ENCODE peak calls at places on chromosomes 7 and 10, in five cellular contexts. Y is NT2/D1, W is H1, O is HepG2, R is GM12878. K is an unnamed sample.

GRCh38 chr7:129376076-129376777 is 58.0 kb upstream of the STRIP2 start:
- DNase-seq in O (peak), Y (no peak), R (no peak), W (no peak), K (peak)

GRCh38 chr10:2791774-2792443 is 275.4 kb upstream of the PFKP start:
- DNase-seq in W (no peak), R (peak), O (no peak), Y (no peak), K (no peak)

GRCh38 chr7:64990216-64990615 is 620 bp downstream of the ZNF117 start:
- DNase-seq in Y (no peak), O (no peak), R (no peak), W (no peak), K (no peak)

GRCh38 chr10:33412261-33413092 is 78.0 kb upstream of the NRP1 start:
- DNase-seq in W (no peak), Y (no peak), R (no peak), O (no peak), K (no peak)

GRCh38 chr10:114017266-114017665 is 26.4 kb upstream of the ADRB1 start:
- DNase-seq in W (no peak), R (no peak), O (no peak), Y (no peak), K (no peak)

GRCh38 chr7:99731638-99732374 is 3.2 kb downstream of the CYP3A7 start:
- DNase-seq in W (no peak), Y (no peak), R (no peak), O (no peak), K (no peak)

GRCh38 chr7:69996132-69996531 is 397.9 kb downstream of the AUTS2 start:
- DNase-seq in Y (no peak), W (no peak), O (no peak), R (no peak), K (no peak)

GRCh38 chr10:103120977-103121735 is 71.9 kb downstream of the NT5C2 start:
- DNase-seq in W (no peak), R (no peak), Y (no peak), O (peak), K (no peak)

GRCh38 chr10:3757638-3758490 is 27.1 kb downstream of the KLF6 start:
- DNase-seq in W (no peak), R (peak), O (no peak), Y (no peak), K (no peak)

GRCh38 chr10:54869022-54869421 is 68.0 kb upstream of the PCDH15 start:
- DNase-seq in R (no peak), W (no peak), Y (no peak), O (no peak), K (no peak)

GRCh38 chr7:36227223-36227622 is 74.2 kb downstream of the EEPD1 start:
- DNase-seq in Y (no peak), R (no peak), W (no peak), O (no peak), K (no peak)

GRCh38 chr7:84633-85020 is 107.7 kb upstream of the FAM20C start:
- DNase-seq in Y (no peak), R (no peak), W (no peak), O (no peak), K (no peak)

GRCh38 chr7:100568176-100568935 is 5.3 kb downstream of the SAP25 start:
- DNase-seq in W (no peak), Y (no peak), R (no peak), O (peak), K (no peak)

GRCh38 chr10:14601872-14602725 is 172.6 kb downstream of the FAM107B start:
- DNase-seq in W (no peak), R (peak), Y (no peak), O (peak), K (no peak)

GRCh38 chr10:79331226-79331625 is 16.0 kb upstream of the PPIF start:
- DNase-seq in R (no peak), Y (no peak), O (no peak), W (no peak), K (no peak)

GRCh38 chr7:104963991-104964385 is 50.0 kb upstream of the KMT2E start:
- DNase-seq in R (no peak), Y (no peak), W (no peak), O (peak), K (no peak)

GRCh38 chr10:77787440-77787839 is 139.1 kb downstream of the DLG5 start:
- DNase-seq in R (no peak), W (no peak), Y (no peak), O (no peak), K (no peak)
- TF ChIP-seq SUZ12 in R (no peak), W (no peak), Y (no peak), O (no peak), K (no peak)

DNA sequence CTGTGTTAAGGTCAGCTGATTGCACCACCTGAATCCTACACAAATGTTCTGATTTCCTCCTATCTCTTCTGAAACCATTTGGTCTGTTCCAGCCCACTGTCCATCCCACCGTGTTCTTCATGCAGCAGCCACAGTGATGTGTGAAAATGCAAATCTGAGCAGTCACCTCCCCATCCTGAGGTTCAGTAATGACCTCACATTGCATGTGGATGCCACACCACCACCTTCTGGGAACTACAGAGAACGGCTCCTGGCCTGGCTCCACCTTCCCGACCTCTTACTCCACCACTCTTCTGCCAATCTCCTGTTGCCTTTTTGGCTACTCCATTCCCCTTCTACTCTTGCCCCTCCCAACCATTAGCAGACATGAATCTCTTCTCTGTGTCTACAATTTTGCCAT is 244.4 kb downstream of the TNS3 start:
- DNase-seq in Y (no peak), W (no peak), O (no peak), R (peak), K (no peak)
- TF ChIP-seq SUZ12 in Y (no peak), W (no peak), O (no peak), R (no peak), K (no peak)

GRCh38 chr7:73738220-73738611 is 386 bp downstream of the ABHD11 start:
- DNase-seq in W (no peak), O (no peak), R (no peak), Y (no peak), K (peak)
- TF ChIP-seq SUZ12 in W (no peak), O (no peak), R (no peak), Y (no peak), K (no peak)

GRCh38 chr7:135151162-135151932 is 3.5 kb downstream of the TMEM140 start:
- DNase-seq in O (no peak), R (no peak), Y (no peak), W (no peak), K (no peak)

GRCh38 chr7:135150072-135150782 is 2.4 kb downstream of the TMEM140 start:
- DNase-seq in R (no peak), O (no peak), Y (no peak), W (no peak), K (no peak)

GRCh38 chr7:135147899-135148721 is at the start of gene TMEM140:
- DNase-seq in W (no peak), O (peak), Y (no peak), R (peak), K (no peak)

GRCh38 chr7:135143874-135144668 is 3.8 kb upstream of the TMEM140 start:
- DNase-seq in R (no peak), O (no peak), W (no peak), Y (no peak), K (no peak)

GRCh38 chr7:135147341-135147898 is 452 bp upstream of the TMEM140 start:
- DNase-seq in O (no peak), W (no peak), Y (no peak), R (no peak), K (no peak)
- TF ChIP-seq SUZ12 in O (no peak), W (no peak), Y (no peak), R (no peak), K (no peak)

DNA sequence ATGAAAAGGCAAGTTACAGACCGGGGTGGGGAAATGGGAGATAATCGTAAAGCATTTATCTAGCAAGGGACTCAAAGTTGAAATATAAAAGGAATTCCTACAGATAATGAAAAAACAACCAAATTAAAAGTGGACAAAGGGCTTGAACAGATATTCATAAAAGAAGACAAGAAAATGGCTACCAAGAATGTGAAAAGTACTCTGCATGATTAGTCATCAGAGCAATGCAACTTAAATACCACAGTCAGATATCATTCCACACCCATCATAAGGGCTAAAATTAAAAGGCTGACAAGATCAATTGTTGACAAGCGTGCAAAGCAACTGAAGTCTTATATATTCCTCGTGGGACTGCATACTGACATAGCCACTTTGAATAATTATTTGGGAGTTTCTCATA is 124.6 kb upstream of the RSU1 start:
- DNase-seq in R (no peak), O (no peak), W (no peak), Y (no peak), K (no peak)
- TF ChIP-seq SUZ12 in R (no peak), O (no peak), W (no peak), Y (no peak), K (no peak)

DNA sequence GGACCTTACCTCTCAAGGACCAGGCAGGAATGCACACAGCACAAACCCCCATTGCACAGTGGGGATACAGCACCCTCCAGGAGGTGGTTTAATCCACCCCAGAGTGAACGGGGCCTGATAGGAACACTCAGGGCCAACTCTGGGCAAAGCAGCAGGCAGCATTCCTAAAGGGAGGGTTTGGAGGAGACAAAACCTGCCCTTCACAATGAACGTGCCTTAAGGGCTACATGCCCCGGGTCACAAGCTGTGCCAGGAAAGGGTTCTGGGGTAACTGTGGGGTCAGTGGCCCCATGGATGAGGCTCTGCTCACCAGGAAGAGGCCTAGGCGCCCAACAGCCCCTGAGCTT is 1.1 kb downstream of the GPRIN2 start:
- DNase-seq in Y (no peak), O (no peak), R (no peak), W (no peak), K (no peak)
- TF ChIP-seq SUZ12 in Y (no peak), O (no peak), R (no peak), W (no peak), K (no peak)

GRCh38 chr7:30776971-30777370 is 5.8 kb downstream of the MINDY4 start:
- DNase-seq in O (no peak), R (no peak), Y (no peak), W (no peak), K (no peak)

GRCh38 chr7:30770936-30771858 is at the start of gene MINDY4:
- DNase-seq in O (no peak), W (peak), R (no peak), Y (peak), K (peak)

GRCh38 chr7:30775992-30776391 is 4.8 kb downstream of the MINDY4 start:
- DNase-seq in W (no peak), R (no peak), Y (no peak), O (no peak), K (no peak)

GRCh38 chr7:30771859-30772429 is 727 bp downstream of the MINDY4 start:
- DNase-seq in W (no peak), Y (no peak), O (no peak), R (no peak), K (peak)

DNA sequence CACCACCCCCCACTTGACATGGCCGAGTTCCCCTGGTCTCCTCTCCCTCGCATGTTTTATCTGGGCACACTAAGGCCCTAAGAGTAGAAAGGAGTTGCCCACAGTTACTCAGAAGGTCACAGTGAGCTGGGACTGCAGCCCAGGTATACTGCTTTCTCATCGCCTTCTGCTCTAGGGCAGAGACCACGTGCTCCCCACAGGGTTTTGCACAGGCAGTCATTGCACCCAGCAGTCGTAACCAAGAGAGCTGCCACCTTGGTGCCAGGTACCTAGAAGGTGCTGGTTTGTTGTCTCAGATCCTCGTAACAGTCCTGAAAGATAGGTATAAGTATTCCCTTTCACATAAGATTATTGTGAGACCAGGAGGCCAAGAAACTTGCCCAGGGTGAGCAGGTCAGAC is 1.8 kb downstream of the MINDY4 start:
- DNase-seq in O (no peak), W (no peak), Y (no peak), R (no peak), K (no peak)
- TF ChIP-seq SUZ12 in O (no peak), W (no peak), Y (no peak), R (no peak), K (no peak)

GRCh38 chr10:5094265-5095205 is at the start of gene AKR1C3:
- DNase-seq in O (peak), Y (peak), W (peak), R (no peak), K (peak)
- TF ChIP-seq SUZ12 in O (no peak), Y (no peak), W (no peak), R (no peak), K (no peak)

K was measured in HEK293T.